ENCODE peak calls at places on chromosomes 2 and 18, in nine cellular contexts. N, Q, V, D, A, I, B, W and K are unnamed samples. For H3K36me3, the result is how much of the 10 kb centered on the place peaks cover.

GRCh38 chr2:26157580-26157979 is 15.3 kb upstream of the GAREM2 start:
- DNase-seq in W (no peak), B (no peak), I (no peak), Q (no peak), N (no peak), A (no peak), V (no peak), D (no peak), K (no peak)

GRCh38 chr2:10253596-10254372 is 48.9 kb upstream of the HPCAL1 start:
- DNase-seq in B (no peak), I (peak), N (no peak), W (no peak), A (no peak), D (peak), V (no peak), Q (no peak), K (peak)

GRCh38 chr2:215439980-215440512 is 4.2 kb upstream of the FN1 start:
- DNase-seq in V (no peak), A (no peak), I (no peak), N (no peak), Q (no peak), B (no peak), D (no peak), W (no peak), K (no peak)

GRCh38 chr2:235496239-235496621 is 2.4 kb downstream of the AGAP1 start:
- DNase-seq in N (no peak), I (no peak), A (no peak), W (no peak), B (peak), Q (no peak), D (no peak), V (no peak), K (no peak)

GRCh38 chr18:55093295-55093694 is 134.0 kb upstream of the CCDC68 start:
- DNase-seq in A (no peak), D (no peak), W (no peak), N (no peak), Q (no peak), B (no peak), I (no peak), V (no peak), K (no peak)

GRCh38 chr18:53971331-53971730 is 253.1 kb downstream of the MBD2 start:
- DNase-seq in I (no peak), Q (no peak), V (no peak), W (no peak), N (no peak), A (peak), B (peak), D (no peak), K (no peak)

GRCh38 chr2:238053195-238053776 is 7.5 kb upstream of the SCLY start:
- DNase-seq in W (no peak), V (no peak), I (no peak), Q (peak), B (no peak), N (no peak), D (no peak), A (peak), K (no peak)

GRCh38 chr18:9419956-9420631 is 55.2 kb upstream of the RALBP1 start:
- DNase-seq in V (no peak), W (no peak), D (no peak), I (no peak), Q (no peak), N (no peak), A (peak), B (peak), K (no peak)

GRCh38 chr18:46320928-46321855 is 217.0 kb downstream of the HAUS1 start:
- DNase-seq in W (no peak), Q (peak), I (no peak), B (peak), A (peak), N (no peak), V (no peak), D (no peak), K (no peak)

GRCh38 chr2:139495851-139496250 is 715.7 kb upstream of the NXPH2 start:
- DNase-seq in A (no peak), I (no peak), Q (no peak), D (no peak), W (no peak), B (no peak), V (peak), N (no peak), K (no peak)

GRCh38 chr2:164911832-164912231 is 43.5 kb downstream of the SLC38A11 start:
- DNase-seq in I (no peak), A (no peak), N (no peak), B (no peak), W (no peak), Q (no peak), D (no peak), V (no peak), K (no peak)

GRCh38 chr18:75607701-75608100 is 180.2 kb upstream of the SMIM21 start:
- DNase-seq in I (no peak), Q (peak), B (no peak), N (no peak), V (no peak), W (no peak), A (peak), D (no peak), K (no peak)

GRCh38 chr18:55764382-55764781 is 176.4 kb upstream of the TCF4 start:
- DNase-seq in Q (no peak), D (no peak), W (no peak), V (no peak), B (no peak), N (no peak), A (no peak), I (no peak), K (no peak)

GRCh38 chr2:71893646-71894045 is 254.0 kb downstream of the CYP26B1 start:
- DNase-seq in N (no peak), W (no peak), B (no peak), D (no peak), A (no peak), Q (no peak), V (no peak), I (no peak), K (no peak)

GRCh38 chr2:172836386-172837200 is 100.9 kb downstream of the RAPGEF4 start:
- DNase-seq in W (no peak), V (no peak), D (no peak), B (peak), A (peak), Q (no peak), N (no peak), I (no peak), K (no peak)

DNA sequence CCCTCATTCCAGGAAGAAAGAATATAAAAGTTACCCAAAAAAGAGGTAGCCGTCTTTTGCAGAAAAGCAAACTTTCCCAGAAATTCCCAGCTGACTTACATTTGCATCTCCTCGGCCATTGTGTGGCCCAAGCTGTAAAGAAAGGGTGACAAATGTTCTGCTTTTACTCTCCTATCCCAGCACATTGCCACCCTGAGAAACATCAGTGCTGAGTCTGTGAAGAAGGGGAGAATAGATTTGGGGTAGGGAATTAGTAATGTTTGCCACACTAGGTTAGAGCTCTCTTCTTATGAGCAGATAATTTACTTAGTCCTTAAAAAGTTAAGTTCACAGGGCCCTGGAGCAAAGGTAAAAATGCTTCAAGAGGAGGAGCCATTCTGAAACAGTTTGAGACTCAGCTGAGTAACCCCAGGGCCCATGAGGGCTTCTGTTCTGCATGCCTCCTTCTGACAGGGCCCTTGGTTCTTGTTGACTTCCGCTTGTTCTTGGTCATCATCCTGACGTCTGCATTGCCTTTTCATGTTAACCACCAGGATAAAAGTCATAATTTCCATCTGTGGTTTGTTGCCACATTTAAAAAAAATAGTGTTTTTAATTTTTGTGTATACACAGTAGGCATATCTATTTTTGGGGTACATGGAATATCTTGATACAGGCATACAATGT is 550.7 kb downstream of the RNF144A start:
- DNase-seq in I (no peak), B (no peak), D (no peak), V (no peak), N (no peak), A (no peak), Q (no peak), W (peak), K (no peak)
- H3K36me3 ChIP-seq in I (under half), B (under half), D (under half), V (under half), N (under half), A (under half), Q (under half), W (under half), K (under half)

GRCh38 chr2:222504714-222505113 is 80.4 kb downstream of the SGPP2 start:
- DNase-seq in Q (no peak), D (no peak), I (no peak), V (no peak), N (no peak), A (no peak), W (no peak), B (no peak), K (no peak)

GRCh38 chr2:222499226-222499625 is 74.9 kb downstream of the SGPP2 start:
- DNase-seq in W (no peak), A (no peak), N (no peak), D (no peak), B (no peak), Q (no peak), I (no peak), V (no peak), K (no peak)

GRCh38 chr2:222506230-222506934 is 82.0 kb downstream of the SGPP2 start:
- DNase-seq in V (no peak), B (no peak), I (no peak), D (no peak), A (no peak), N (no peak), Q (no peak), W (no peak), K (no peak)

GRCh38 chr2:222504191-222504590 is 79.8 kb downstream of the SGPP2 start:
- DNase-seq in D (no peak), Q (no peak), B (no peak), I (no peak), A (no peak), N (no peak), V (no peak), W (no peak), K (no peak)
- TF ChIP-seq CTCF in D (no peak), Q (no peak), B (no peak), I (no peak), A (no peak), N (no peak), V (no peak), W (no peak), K (no peak)

GRCh38 chr2:39778775-39779751 is at the start of gene THUMPD2:
- DNase-seq in B (peak), Q (peak), W (peak), V (peak), A (peak), N (peak), D (peak), I (peak), K (peak)
- H3K27ac ChIP-seq in B (peak), Q (peak), W (peak), V (no peak), A (peak), N (peak), D (peak), I (peak), K (peak)

GRCh38 chr2:241584446-241584845 is 25.9 kb downstream of the BOK start:
- DNase-seq in B (peak), Q (peak), V (no peak), I (no peak), D (no peak), W (no peak), N (no peak), A (peak), K (no peak)
- H3K36me3 ChIP-seq in B (under half), Q (under half), V (under half), I (under half), D (under half), W (under half), N (under half), A (under half), K (half or more)

DNA sequence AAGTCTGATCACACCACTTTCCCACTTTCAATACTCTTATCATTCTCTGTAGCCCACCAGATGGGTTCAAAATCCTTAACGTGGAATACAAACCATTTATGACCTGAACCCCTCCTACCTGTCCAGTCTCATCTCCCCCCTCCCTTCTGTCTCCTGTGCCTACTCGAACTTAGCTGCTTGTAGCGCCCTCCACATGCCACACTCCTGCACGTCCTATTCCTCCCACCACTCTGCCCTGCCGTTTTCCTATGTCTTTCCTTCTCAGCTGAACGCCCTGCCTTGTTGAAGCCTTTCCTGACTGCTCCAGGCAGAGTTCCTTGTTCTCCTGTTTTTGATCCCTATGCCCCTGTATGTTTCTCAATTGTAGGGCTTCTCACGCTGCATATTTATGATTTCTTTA is 390.1 kb downstream of the HRH4 start:
- DNase-seq in N (no peak), A (no peak), Q (no peak), B (no peak), D (no peak), W (no peak), I (no peak), V (no peak), K (no peak)
- TF ChIP-seq CTCF in N (no peak), A (no peak), Q (no peak), B (no peak), D (no peak), W (no peak), I (no peak), V (no peak), K (no peak)